ENCODE peak calls at places on chromosome 4, in seven cellular contexts. V is cardiac septum; D is hepatocyte; H is activated CD4-positive, alpha-beta T cell treated with anti-CD3 and anti-CD28 coated beads, Interleukin-2, amount 50 U/mL, for 1 hour; P is GM03348; G is aorta; L is occipital lobe. C is an unnamed sample.

GRCh38 chr4:37471971-37472370 is 214.2 kb downstream of the RELL1 start:
- DNase-seq in L (no peak), G (no peak), D (peak; percentile 41), V (no peak), H (no peak), P (no peak), C (no peak)

GRCh38 chr4:25908491-25908901 is 5.5 kb upstream of the SMIM20 start:
- DNase-seq in P (peak; percentile 92), V (no peak), H (no peak), G (no peak), D (peak; percentile 60), L (peak; percentile 48), C (no peak)

GRCh38 chr4:80136238-80136637 is 61.1 kb upstream of the PRDM8 start:
- DNase-seq in H (no peak), D (no peak), L (no peak), V (no peak), G (no peak), P (no peak), C (no peak)

GRCh38 chr4:6270691-6271121 is 1.1 kb downstream of the WFS1 start:
- DNase-seq in G (peak; percentile 68), H (no peak), P (peak; percentile 68), V (no peak), D (no peak), L (no peak), C (peak; percentile 45)

GRCh38 chr4:166585491-166585890 is 648.8 kb downstream of the SPOCK3 start:
- DNase-seq in V (no peak), D (no peak), G (no peak), L (no peak), H (no peak), P (no peak), C (no peak)

GRCh38 chr4:52714597-52715254 is 36.5 kb downstream of the ERVMER34-1 start:
- DNase-seq in H (no peak), D (no peak), G (no peak), V (no peak), L (no peak), P (no peak), C (no peak)

GRCh38 chr4:55609393-55609821 is 17.4 kb upstream of the PDCL2 start:
- DNase-seq in H (no peak), G (no peak), D (no peak), V (no peak), P (peak; percentile 66), L (no peak), C (no peak)

GRCh38 chr4:98480535-98480934 is 177.9 kb downstream of the TSPAN5 start:
- DNase-seq in D (no peak), V (no peak), P (no peak), G (no peak), H (no peak), L (no peak), C (no peak)

GRCh38 chr4:168388890-168389289 is 70.3 kb upstream of the DDX60 start:
- DNase-seq in P (peak; percentile 44), H (no peak), G (no peak), D (peak; percentile 30), L (no peak), V (no peak), C (no peak)

GRCh38 chr4:16329797-16330134 is 103.5 kb upstream of the TAPT1 start:
- DNase-seq in H (no peak), G (no peak), P (no peak), D (no peak), V (no peak), L (no peak), C (no peak)

GRCh38 chr4:1177274-1178141 is 5.1 kb upstream of the SPON2 start:
- DNase-seq in P (peak; percentile 84), L (peak; percentile 23), D (no peak), H (no peak), G (no peak), V (no peak), C (peak; percentile 75)

GRCh38 chr4:108360857-108361820 is 192.4 kb upstream of the LEF1 start:
- DNase-seq in G (no peak), L (no peak), V (no peak), P (peak; percentile 89), D (peak; percentile 40), H (no peak), C (no peak)

GRCh38 chr4:11700751-11701226 is 272.1 kb upstream of the HS3ST1 start:
- DNase-seq in L (no peak), D (no peak), P (no peak), G (no peak), H (no peak), V (no peak), C (no peak)

GRCh38 chr4:77174426-77174825 is 17.4 kb downstream of the CCNG2 start:
- DNase-seq in H (no peak), L (no peak), V (no peak), P (peak; percentile 44), D (no peak), G (no peak), C (no peak)

GRCh38 chr4:131649227-131649626 is 1499.9 kb upstream of the PCDH10 start:
- DNase-seq in P (no peak), H (no peak), D (no peak), G (no peak), V (no peak), L (no peak), C (no peak)

GRCh38 chr4:81166431-81166830 is 48.6 kb downstream of the PRKG2 start:
- DNase-seq in H (no peak), D (no peak), G (no peak), L (no peak), V (no peak), P (no peak), C (no peak)

GRCh38 chr4:144740316-144740715 is 94.4 kb downstream of the HHIP start:
- DNase-seq in D (no peak), H (no peak), L (no peak), P (no peak), V (no peak), G (no peak), C (no peak)

GRCh38 chr4:80239480-80239879 is 27.0 kb upstream of the FGF5 start:
- DNase-seq in H (no peak), V (no peak), L (no peak), P (no peak), G (no peak), D (no peak), C (no peak)

GRCh38 chr4:71938776-71939175 is 93.0 kb upstream of the NPFFR2 start:
- DNase-seq in H (no peak), D (no peak), G (no peak), P (no peak), V (no peak), L (no peak), C (no peak)

GRCh38 chr4:40596522-40596921 is 33.1 kb downstream of the RBM47 start:
- DNase-seq in L (no peak), G (no peak), P (no peak), H (no peak), V (no peak), D (no peak), C (no peak)

GRCh38 chr4:107497054-107497453 is 223.0 kb downstream of the PAPSS1 start:
- DNase-seq in P (no peak), H (no peak), L (no peak), G (no peak), V (no peak), D (no peak), C (no peak)

GRCh38 chr4:54709281-54709854 is 51.6 kb downstream of the KIT start:
- DNase-seq in L (no peak), G (no peak), H (no peak), P (no peak), V (no peak), D (no peak), C (no peak)

GRCh38 chr4:45477311-45477733 is 646.5 kb downstream of the GABRG1 start:
- DNase-seq in H (no peak), V (no peak), P (no peak), L (no peak), G (peak; percentile 67), D (no peak), C (no peak)

GRCh38 chr4:82428526-82428968 is 1.7 kb downstream of the HNRNPDL start:
- DNase-seq in H (no peak), V (no peak), D (no peak), G (no peak), P (no peak), L (no peak), C (no peak)

GRCh38 chr4:102022343-102022742 is 231.8 kb downstream of the BANK1 start:
- DNase-seq in L (no peak), P (no peak), G (no peak), V (no peak), H (no peak), D (no peak), C (no peak)

GRCh38 chr4:172865531-172866127 is 303.0 kb upstream of the GALNT7 start:
- DNase-seq in D (no peak), G (no peak), H (no peak), V (no peak), L (no peak), P (no peak), C (no peak)

GRCh38 chr4:177047851-177048174 is 255.1 kb upstream of the VEGFC start:
- DNase-seq in G (no peak), L (no peak), V (no peak), H (no peak), D (no peak), P (peak; percentile 14), C (no peak)

GRCh38 chr4:52172166-52172565 is 121.1 kb downstream of the SPATA18 start:
- DNase-seq in G (no peak), L (no peak), H (no peak), V (no peak), P (no peak), D (peak; percentile 8), C (no peak)

GRCh38 chr4:104501290-104501689 is 6.6 kb upstream of the CXXC4 start:
- DNase-seq in L (no peak), V (no peak), G (no peak), H (no peak), P (no peak), D (no peak), C (no peak)

GRCh38 chr4:16770887-16771286 is 127.6 kb downstream of the LDB2 start:
- DNase-seq in H (no peak), G (no peak), P (no peak), V (no peak), L (no peak), D (no peak), C (no peak)

GRCh38 chr4:53861856-53862610 is 202.4 kb downstream of the CHIC2 start:
- DNase-seq in L (no peak), V (no peak), D (peak; percentile 41), P (peak; percentile 81), H (no peak), G (no peak), C (no peak)

GRCh38 chr4:83361416-83362196 is 27.0 kb upstream of the HPSE start:
- DNase-seq in L (no peak), V (no peak), H (no peak), D (no peak), G (no peak), P (no peak), C (no peak)

GRCh38 chr4:146095867-146096266 is 79.7 kb upstream of the LSM6 start:
- DNase-seq in G (no peak), L (no peak), V (no peak), H (no peak), D (peak; percentile 31), P (no peak), C (no peak)

GRCh38 chr4:2259036-2259540 is 2.8 kb downstream of the MXD4 start:
- DNase-seq in D (no peak), L (no peak), G (peak; percentile 69), P (no peak), V (peak; percentile 73), H (no peak), C (peak; percentile 15)

GRCh38 chr4:55396305-55397023 is 707 bp downstream of the TMEM165 start:
- DNase-seq in H (peak; percentile 6), P (peak; percentile 59), L (no peak), V (peak; percentile 79), G (peak; percentile 84), D (peak; percentile 76), C (peak; percentile 70)

GRCh38 chr4:20074450-20074849 is 177.3 kb upstream of the SLIT2 start:
- DNase-seq in P (no peak), D (peak; percentile 7), L (no peak), V (no peak), H (no peak), G (no peak), C (no peak)

GRCh38 chr4:4428966-4429875 is 42.3 kb downstream of the NSG1 start:
- DNase-seq in H (no peak), L (no peak), D (no peak), G (peak; percentile 34), V (no peak), P (no peak), C (no peak)

GRCh38 chr4:83259586-83259985 is 25.0 kb downstream of the COQ2 start:
- DNase-seq in L (no peak), D (no peak), G (no peak), P (no peak), H (no peak), V (no peak), C (no peak)